ENCODE peak calls at places on chromosomes 12 and 14, in five cellular contexts. Q is activated CD4-positive, alpha-beta T cell treated with anti-CD3 and anti-CD28 coated beads for 1 hour; N is stimulated activated CD4-positive, alpha-beta T cell treated with anti-CD3 and anti-CD28 coated beads, Interleukin-2, amount 100 ng/mL, for 24 hours; Z is T-cell; K is SW480. C is an unnamed sample.

GRCh38 chr12:4202482-4202881 is 71.1 kb upstream of the CCND2 start:
- DNase-seq in Q (no peak), N (no peak), Z (no peak), K (no peak), C (no peak)

GRCh38 chr12:52407918-52408317 is 1.8 kb upstream of the KRT82 start:
- DNase-seq in Q (no peak), N (no peak), Z (no peak), K (no peak), C (no peak)

GRCh38 chr14:92785601-92786426 is 8.3 kb upstream of the GOLGA5 start:
- DNase-seq in Q (no peak), N (no peak), Z (no peak), K (peak), C (no peak)

GRCh38 chr12:69999561-69999960 is 174.5 kb downstream of the MYRFL start:
- DNase-seq in Q (no peak), N (no peak), Z (no peak), K (no peak), C (no peak)

GRCh38 chr14:76510255-76510654 is 134.3 kb downstream of the ESRRB start:
- DNase-seq in Q (no peak), N (no peak), Z (no peak), K (no peak), C (no peak)

GRCh38 chr14:64196668-64197411 is 97.3 kb downstream of the ESR2 start:
- DNase-seq in Q (no peak), N (peak), Z (no peak), K (no peak), C (no peak)

GRCh38 chr12:2374092-2374740 is 321.4 kb downstream of the CACNA1C start:
- DNase-seq in Q (no peak), N (no peak), Z (no peak), K (no peak), C (no peak)

GRCh38 chr14:67332468-67332867 is 27.1 kb downstream of the ATP6V1D start:
- DNase-seq in Q (no peak), N (no peak), Z (no peak), K (no peak), C (no peak)

GRCh38 chr14:85191986-85192385 is 338.0 kb upstream of the FLRT2 start:
- DNase-seq in Q (no peak), N (no peak), Z (no peak), K (no peak), C (no peak)

GRCh38 chr12:51424662-51425539 is at the start of gene SLC4A8:
- DNase-seq in Q (peak), N (peak), Z (peak), K (peak), C (peak)

GRCh38 chr12:121124402-121125109 is 8.1 kb upstream of the P2RX7 start:
- DNase-seq in Q (no peak), N (no peak), Z (no peak), K (peak), C (peak)

GRCh38 chr12:47391566-47391965 is 311.8 kb upstream of the AMIGO2 start:
- DNase-seq in Q (peak), N (peak), Z (peak), K (no peak), C (peak)

GRCh38 chr14:21656980-21657379 is 3.3 kb downstream of the OR4E2 start:
- DNase-seq in Q (no peak), N (no peak), Z (no peak), K (no peak), C (no peak)

GRCh38 chr14:73069585-73069984 is 11.3 kb downstream of the RBM25 start:
- DNase-seq in Q (no peak), N (no peak), Z (no peak), K (no peak), C (no peak)

GRCh38 chr14:92586001-92586947 is 72.7 kb downstream of the RIN3 start:
- DNase-seq in Q (no peak), N (no peak), Z (no peak), K (no peak), C (peak)

GRCh38 chr12:98745578-98746391 is 100.7 kb downstream of the APAF1 start:
- DNase-seq in Q (no peak), N (peak), Z (no peak), K (no peak), C (peak)

GRCh38 chr12:122129131-122129530 is 44.9 kb downstream of the IL31 start:
- DNase-seq in Q (no peak), N (no peak), Z (no peak), K (no peak), C (no peak)

GRCh38 chr14:96162741-96163140 is 41.9 kb upstream of the BDKRB2 start:
- DNase-seq in Q (no peak), N (no peak), Z (no peak), K (no peak), C (no peak)

C was measured in T-helper 2 cell treated with Interferon-gamma antibody and Interleukin-4, amounts not matched to agents 5 μg/mL and 100 μg/mL, for 36 hours.